ENCODE peak calls at places on chromosomes 16 and 17, in five cellular contexts. E is GOT3; Y is stomach; T is activated T-helper 9 cell treated with anti-CD3 and anti-CD28 coated beads, Interleukin-2, amount 50 U/mL, for 16 hours; B is GM10248. C is an unnamed sample.

GRCh38 chr16:56855936-56856335 is 9.1 kb upstream of the SLC12A3 start:
- DNase-seq in E (no peak), Y (no peak), T (no peak), B (no peak), C (no peak)

GRCh38 chr16:1949507-1949906 is 5.0 kb downstream of the RPL3L start:
- DNase-seq in E (no peak), Y (no peak), T (no peak), B (no peak), C (no peak)

GRCh38 chr17:37339321-37339720 is 36.5 kb upstream of the C17orf78 start:
- DNase-seq in E (no peak), Y (no peak), T (no peak), B (no peak), C (no peak)

GRCh38 chr16:56608876-56609462 is 585 bp downstream of the MT2A start:
- DNase-seq in E (no peak), Y (no peak), T (no peak), B (no peak), C (no peak)

GRCh38 chr17:19401321-19402010 is 9.6 kb upstream of the RNF112 start:
- DNase-seq in E (no peak), Y (no peak), T (no peak), B (no peak), C (no peak)

GRCh38 chr16:23107117-23107516 is 42.1 kb downstream of the USP31 start:
- DNase-seq in E (no peak), Y (no peak), T (no peak), B (no peak), C (no peak)

GRCh38 chr17:44351464-44351863 is 6.4 kb downstream of the GRN start:
- DNase-seq in E (no peak), Y (no peak), T (no peak), B (no peak), C (no peak)

GRCh38 chr16:12078405-12079245 is 102.1 kb downstream of the SNX29 start:
- DNase-seq in E (no peak), Y (no peak), T (no peak), B (no peak), C (no peak)